ENCODE peak calls at places on chromosomes 1 and 21, in eight cellular contexts. K, I, T, F, Z, P, U and Y are unnamed samples.

GRCh38 chr1:93659805-93660479 is 21.7 kb downstream of the BCAR3 start:
- DNase-seq in K (no peak), I (peak), T (peak), F (no peak), Z (no peak), P (no peak), U (no peak), Y (no peak)

GRCh38 chr1:180580237-180580636 is 21.5 kb downstream of the OVAAL start:
- DNase-seq in K (no peak), I (no peak), T (no peak), F (no peak), Z (no peak), P (peak), U (no peak), Y (no peak)

GRCh38 chr1:159054427-159054826 is 22.1 kb downstream of the AIM2 start:
- DNase-seq in K (no peak), I (no peak), T (no peak), F (no peak), Z (no peak), P (no peak), U (no peak), Y (no peak)

GRCh38 chr1:201702936-201703335 is 126.0 kb upstream of the IPO9 start:
- DNase-seq in K (no peak), I (no peak), T (no peak), F (no peak), Z (no peak), P (no peak), U (no peak), Y (no peak)

GRCh38 chr1:2604854-2605753 is 18.5 kb downstream of the PRXL2B start:
- DNase-seq in K (no peak), I (no peak), T (peak), F (no peak), Z (no peak), P (peak), U (no peak), Y (no peak)

GRCh38 chr1:41432481-41433280 is 51.8 kb downstream of the EDN2 start:
- DNase-seq in K (peak), I (peak), T (peak), F (peak), Z (peak), P (peak), U (peak), Y (peak)

GRCh38 chr1:39378377-39378776 is 113.1 kb upstream of the BMP8A start:
- DNase-seq in K (no peak), I (no peak), T (no peak), F (no peak), Z (no peak), P (no peak), U (peak), Y (no peak)

GRCh38 chr1:157113116-157113515 is 13.5 kb upstream of the ETV3L start:
- DNase-seq in K (no peak), I (peak), T (no peak), F (no peak), Z (no peak), P (no peak), U (no peak), Y (no peak)

GRCh38 chr21:32382108-32382601 is 10.7 kb downstream of the URB1 start:
- DNase-seq in K (no peak), I (no peak), T (no peak), F (peak), Z (no peak), P (no peak), U (no peak), Y (no peak)

GRCh38 chr1:56625823-56626222 is 19.3 kb upstream of the PRKAA2 start:
- DNase-seq in K (no peak), I (no peak), T (no peak), F (no peak), Z (no peak), P (no peak), U (no peak), Y (no peak)

GRCh38 chr1:5279127-5279526 is 624.7 kb downstream of the AJAP1 start:
- DNase-seq in K (no peak), I (no peak), T (no peak), F (no peak), Z (no peak), P (peak), U (no peak), Y (no peak)